ENCODE peak calls at places on chromosomes 5 and 9, in eight cellular contexts. C, T, Y, Q, W, H, I and N are unnamed samples.

GRCh38 chr5:154101184-154101583 is 62.4 kb downstream of the MFAP3 start:
- DNase-seq in W (no peak), Q (no peak), C (no peak), H (no peak), T (no peak), I (no peak), Y (no peak), N (no peak)

GRCh38 chr5:76166886-76167576 is 83.8 kb downstream of the SV2C start:
- DNase-seq in Y (no peak), Q (no peak), T (no peak), C (no peak), I (no peak), W (no peak), H (no peak), N (no peak)

GRCh38 chr5:134662971-134663370 is 14.4 kb downstream of the SEC24A start:
- DNase-seq in C (peak), W (no peak), I (no peak), T (no peak), Q (no peak), H (no peak), Y (no peak), N (no peak)

GRCh38 chr9:136024696-136025316 is 63.6 kb upstream of the UBAC1 start:
- DNase-seq in Y (no peak), Q (no peak), I (no peak), C (peak), H (no peak), W (no peak), T (no peak), N (no peak)

GRCh38 chr5:60312098-60312497 is 387.9 kb downstream of the DEPDC1B start:
- DNase-seq in I (no peak), C (no peak), Y (no peak), T (no peak), H (no peak), Q (no peak), W (no peak), N (no peak)

GRCh38 chr5:172334196-172334595 is 50.6 kb upstream of the UBTD2 start:
- DNase-seq in T (no peak), W (no peak), C (no peak), Y (peak), H (no peak), I (no peak), Q (no peak), N (no peak)

GRCh38 chr5:158718738-158719505 is 380.8 kb downstream of the EBF1 start:
- DNase-seq in H (no peak), W (no peak), C (no peak), T (no peak), I (no peak), Q (peak), Y (no peak), N (peak)

GRCh38 chr9:127344373-127344995 is 52.5 kb upstream of the SLC2A8 start:
- DNase-seq in I (no peak), Q (peak), W (no peak), H (no peak), C (no peak), Y (no peak), T (no peak), N (peak)

GRCh38 chr5:3139596-3139995 is 388.1 kb upstream of the IRX2 start:
- DNase-seq in T (peak), H (no peak), C (no peak), Q (no peak), Y (no peak), I (no peak), W (no peak), N (no peak)

GRCh38 chr5:129905467-129906176 is 1.4 kb downstream of the CHSY3 start:
- DNase-seq in Y (peak), I (no peak), T (no peak), W (no peak), Q (peak), H (no peak), C (peak), N (no peak)

GRCh38 chr9:133441571-133441970 is 18.2 kb upstream of the CACFD1 start:
- DNase-seq in Y (no peak), T (no peak), C (no peak), W (no peak), Q (no peak), H (no peak), I (no peak), N (no peak)

GRCh38 chr9:109518621-109519335 is 20.7 kb upstream of the PTPN3 start:
- DNase-seq in I (no peak), T (no peak), H (no peak), C (no peak), W (peak), Y (no peak), Q (no peak), N (no peak)

GRCh38 chr9:83999141-83999918 is 18.7 kb downstream of the RMI1 start:
- DNase-seq in T (no peak), W (no peak), H (no peak), I (no peak), C (no peak), Q (no peak), Y (no peak), N (no peak)

GRCh38 chr5:150640311-150641005 is at the start of gene SYNPO:
- DNase-seq in Y (no peak), C (peak), Q (peak), W (peak), H (no peak), I (no peak), T (no peak), N (peak)

GRCh38 chr5:573976-574375 is 38.2 kb upstream of the CEP72 start:
- DNase-seq in Y (no peak), C (no peak), W (peak), T (no peak), I (no peak), H (no peak), Q (no peak), N (no peak)

GRCh38 chr9:128632486-128632885 is 24.2 kb downstream of the DYNC2I2 start:
- DNase-seq in W (no peak), Y (no peak), I (no peak), C (no peak), H (no peak), T (no peak), Q (no peak), N (no peak)

GRCh38 chr9:26747611-26748010 is 145.0 kb downstream of the CAAP1 start:
- DNase-seq in W (no peak), Y (no peak), Q (no peak), H (no peak), C (no peak), T (no peak), I (no peak), N (no peak)

GRCh38 chr5:884345-885126 is 8.1 kb downstream of the BRD9 start:
- DNase-seq in C (no peak), T (no peak), I (no peak), Y (no peak), W (no peak), H (no peak), Q (no peak), N (no peak)

GRCh38 chr5:93582677-93583524 is at the start of gene NR2F1:
- DNase-seq in I (peak), W (peak), Q (peak), Y (no peak), T (no peak), H (no peak), C (peak), N (peak)

GRCh38 chr9:96183751-96184150 is 118.2 kb downstream of the HSD17B3 start:
- DNase-seq in H (no peak), C (no peak), Y (no peak), Q (no peak), I (no peak), W (no peak), T (no peak), N (no peak)

GRCh38 chr5:72637058-72637457 is 129.8 kb upstream of the ZNF366 start:
- DNase-seq in C (no peak), W (no peak), T (no peak), Q (no peak), I (no peak), H (no peak), Y (no peak), N (no peak)

GRCh38 chr9:91790912-91791311 is 159.1 kb downstream of the ROR2 start:
- DNase-seq in W (no peak), Q (peak), I (peak), H (no peak), C (no peak), T (no peak), Y (no peak), N (peak)

GRCh38 chr5:129077433-129078075 is 17.0 kb upstream of the ISOC1 start:
- DNase-seq in Q (no peak), T (no peak), W (no peak), I (no peak), Y (no peak), H (no peak), C (no peak), N (no peak)

GRCh38 chr5:161414037-161414436 is 132.5 kb downstream of the GABRB2 start:
- DNase-seq in T (no peak), W (no peak), H (no peak), Q (no peak), C (no peak), I (no peak), Y (no peak), N (no peak)

GRCh38 chr9:135345775-135346433 is 133.7 kb upstream of the PPP1R26 start:
- DNase-seq in T (no peak), I (no peak), C (no peak), Q (no peak), W (no peak), Y (no peak), H (no peak), N (no peak)

GRCh38 chr5:7039058-7039457 is 325.8 kb downstream of the TENT4A start:
- DNase-seq in W (no peak), Y (no peak), T (no peak), Q (no peak), I (no peak), C (no peak), H (no peak), N (no peak)

GRCh38 chr9:137333016-137333726 is 31.1 kb upstream of the NRARP start:
- DNase-seq in W (no peak), T (no peak), Q (peak), C (no peak), I (no peak), Y (no peak), H (no peak), N (no peak)

GRCh38 chr5:160359816-160360215 is 10.6 kb downstream of the C1QTNF2 start:
- DNase-seq in W (no peak), C (no peak), Q (no peak), H (no peak), Y (no peak), T (no peak), I (no peak), N (no peak)

GRCh38 chr5:34898258-34898895 is 16.9 kb downstream of the RAD1 start:
- DNase-seq in C (peak), T (peak), I (peak), W (peak), H (peak), Y (peak), Q (peak), N (peak)

GRCh38 chr5:464843-465590 is 22.0 kb downstream of the EXOC3 start:
- DNase-seq in W (no peak), C (peak), I (no peak), T (no peak), Q (no peak), Y (no peak), H (no peak), N (no peak)

GRCh38 chr5:80704221-80704620 is 49.4 kb upstream of the DHFR start:
- DNase-seq in C (no peak), Q (no peak), I (no peak), W (no peak), T (no peak), H (no peak), Y (no peak), N (no peak)

GRCh38 chr5:14472986-14473567 is 108.5 kb upstream of the OTULINL start:
- DNase-seq in Q (no peak), W (no peak), Y (no peak), H (no peak), C (no peak), I (no peak), T (no peak), N (no peak)

GRCh38 chr5:158841918-158842317 is 257.8 kb downstream of the EBF1 start:
- DNase-seq in T (no peak), C (no peak), Y (no peak), I (no peak), Q (no peak), H (no peak), W (no peak), N (no peak)

GRCh38 chr5:135191084-135191826 is 157.2 kb upstream of the PITX1 start:
- DNase-seq in C (peak), I (peak), H (peak), Y (peak), Q (peak), W (peak), T (peak), N (peak)

GRCh38 chr9:134294228-134295071 is 31.8 kb upstream of the RXRA start:
- DNase-seq in Y (no peak), I (no peak), Q (peak), W (peak), H (no peak), T (no peak), C (no peak), N (no peak)